ENCODE peak calls at places on chromosomes 12 and 14, in seven cellular contexts. J is vagina, F is tibial nerve, I is hepatocyte, U is astrocyte of the cerebellum, B is retinal pigment epithelial cell, G is stomach. O is an unnamed sample.

GRCh38 chr14:103121846-103122577 is 1.2 kb upstream of the TNFAIP2 start:
- DNase-seq in J (no peak), F (peak), I (peak), U (peak), B (no peak), G (peak), O (no peak)

GRCh38 chr14:50347521-50347920 is 35.4 kb downstream of the DMAC2L start:
- DNase-seq in J (no peak), F (no peak), I (peak), U (no peak), B (no peak), G (no peak), O (no peak)

GRCh38 chr12:65742481-65742971 is 81.8 kb upstream of the HMGA2 start:
- DNase-seq in J (no peak), F (no peak), I (peak), U (no peak), B (no peak), G (no peak), O (no peak)

GRCh38 chr14:52307870-52308269 is 6.2 kb upstream of the PTGER2 start:
- DNase-seq in J (no peak), F (no peak), I (no peak), U (no peak), B (no peak), G (no peak), O (no peak)

GRCh38 chr14:55125403-55125802 is 3.6 kb upstream of the LGALS3 start:
- DNase-seq in J (no peak), F (no peak), I (no peak), U (no peak), B (no peak), G (peak), O (no peak)

GRCh38 chr12:28258998-28259397 is 68.7 kb downstream of the CCDC91 start:
- DNase-seq in J (no peak), F (no peak), I (no peak), U (no peak), B (peak), G (no peak), O (no peak)

GRCh38 chr14:64045091-64045490 is 192.3 kb downstream of the SYNE2 start:
- DNase-seq in J (no peak), F (no peak), I (no peak), U (no peak), B (no peak), G (no peak), O (no peak)

GRCh38 chr14:99560946-99561683 is 42.9 kb downstream of the CCDC85C start:
- DNase-seq in J (no peak), F (no peak), I (no peak), U (no peak), B (no peak), G (peak), O (no peak)

GRCh38 chr12:133129368-133130037 is 571 bp downstream of the ZNF891 start:
- DNase-seq in J (no peak), F (no peak), I (no peak), U (no peak), B (no peak), G (no peak), O (no peak)

GRCh38 chr12:14827043-14827442 is 13.1 kb upstream of the SMCO3 start:
- DNase-seq in J (no peak), F (no peak), I (no peak), U (no peak), B (no peak), G (no peak), O (no peak)

GRCh38 chr12:119229837-119230236 is 51.1 kb downstream of the HSPB8 start:
- DNase-seq in J (no peak), F (no peak), I (peak), U (no peak), B (no peak), G (no peak), O (peak)

GRCh38 chr12:6346235-6346832 is 4.5 kb upstream of the TNFRSF1A start:
- DNase-seq in J (no peak), F (no peak), I (no peak), U (no peak), B (no peak), G (no peak), O (no peak)

GRCh38 chr14:92768795-92769194 is 20.4 kb upstream of the LGMN start:
- DNase-seq in J (no peak), F (no peak), I (no peak), U (no peak), B (no peak), G (no peak), O (no peak)

GRCh38 chr12:54075974-54076373 is 22.3 kb downstream of the HOXC4 start:
- DNase-seq in J (no peak), F (no peak), I (no peak), U (no peak), B (no peak), G (no peak), O (no peak)

DNA sequence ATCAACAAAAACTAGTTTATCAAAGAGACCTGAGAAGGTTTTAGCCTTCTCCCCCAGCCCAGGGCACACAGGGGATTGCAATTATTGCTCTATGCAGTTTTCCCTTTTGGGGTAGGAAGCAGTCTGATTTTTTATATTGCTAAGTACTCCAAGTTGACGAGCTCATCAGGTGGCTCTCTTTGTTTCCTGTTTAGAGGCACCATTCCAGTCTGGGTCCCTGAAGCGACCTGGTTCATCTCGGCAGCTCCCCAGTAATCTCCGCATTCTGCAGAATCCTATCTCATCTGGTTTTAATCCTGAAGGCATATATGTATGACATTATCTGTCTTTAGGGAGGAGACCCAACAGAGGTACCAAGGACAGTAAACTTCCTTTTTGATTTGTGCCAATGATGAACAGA is 56.3 kb downstream of the BHLHE41 start:
- DNase-seq in J (no peak), F (no peak), I (no peak), U (no peak), B (no peak), G (no peak), O (no peak)
- H3K4me3 ChIP-seq in J (no peak), F (no peak), I (no peak), U (no peak), B (no peak), G (no peak), O (no peak)

DNA sequence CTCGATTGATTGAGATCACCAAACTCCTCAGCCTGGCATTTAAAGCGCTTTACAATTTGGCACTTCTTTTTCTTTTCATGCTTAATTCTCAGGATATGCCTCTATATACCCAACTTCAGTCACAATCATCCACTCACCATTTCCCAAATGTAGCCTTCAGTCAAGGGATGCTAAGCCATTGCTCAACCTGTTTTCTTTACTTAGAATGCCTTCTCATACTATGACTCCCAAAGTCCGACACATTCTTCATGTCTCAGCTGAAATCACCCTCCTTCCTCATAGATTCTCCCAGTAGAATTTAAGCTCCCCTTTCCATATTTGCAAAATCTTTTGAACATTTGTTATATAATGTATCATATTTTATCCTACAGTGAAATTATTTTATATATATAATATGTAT is 467.0 kb downstream of the LRIG3 start:
- DNase-seq in J (no peak), F (no peak), I (no peak), U (no peak), B (no peak), G (no peak), O (no peak)
- H3K4me3 ChIP-seq in J (no peak), F (no peak), I (no peak), U (no peak), B (no peak), G (no peak), O (no peak)

GRCh38 chr12:49539406-49540228 is 787 bp downstream of the KCNH3 start:
- DNase-seq in J (no peak), F (no peak), I (peak), U (no peak), B (no peak), G (peak), O (no peak)
- H3K4me3 ChIP-seq in J (peak), F (no peak), I (no peak), U (no peak), B (no peak), G (peak), O (no peak)

DNA sequence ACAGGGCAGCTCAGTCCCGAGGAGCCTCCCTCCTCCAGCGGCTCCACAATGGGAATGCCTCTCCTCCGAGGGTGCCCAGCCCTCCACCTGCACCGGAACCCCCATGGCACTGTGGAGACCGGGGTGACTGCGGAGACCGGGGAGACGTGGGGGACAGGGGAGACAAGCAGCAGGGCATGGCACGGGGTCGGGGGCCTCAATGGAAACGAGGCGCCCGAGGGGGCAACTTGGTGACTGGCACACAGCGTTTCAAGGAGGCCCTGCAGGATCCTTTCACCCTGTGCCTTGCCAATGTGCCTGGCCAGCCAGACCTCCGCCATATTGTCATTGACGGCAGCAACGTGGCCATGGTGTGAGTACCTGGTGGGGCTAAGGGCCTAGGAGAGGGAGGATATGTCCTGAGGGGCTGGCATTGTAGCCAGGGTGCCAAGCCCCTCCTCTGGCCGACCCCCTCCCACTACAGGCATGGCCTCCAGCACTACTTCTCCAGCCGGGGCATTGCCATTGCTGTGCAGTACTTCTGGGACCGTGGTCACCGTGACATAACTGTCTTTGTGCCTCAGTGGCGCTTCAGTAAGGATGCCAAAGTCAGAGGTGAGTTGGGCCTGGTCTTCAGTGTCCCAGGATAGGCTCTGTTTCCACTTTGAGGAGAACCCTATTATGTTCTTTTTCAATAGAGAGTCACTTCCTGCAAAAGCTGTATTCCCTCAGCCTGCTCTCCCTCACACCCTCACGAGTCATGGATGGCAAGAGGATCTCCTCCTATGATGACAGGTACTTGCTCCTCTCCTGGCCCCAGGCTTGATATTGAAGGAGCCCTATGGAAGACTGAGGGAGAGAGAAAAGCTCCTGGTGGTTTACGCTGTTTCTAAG is 2.7 kb downstream of the KHNYN start:
- DNase-seq in J (peak), F (no peak), I (no peak), U (no peak), B (no peak), G (no peak), O (no peak)
- H3K4me3 ChIP-seq in J (peak), F (no peak), I (no peak), U (peak), B (no peak), G (no peak), O (no peak)

DNA sequence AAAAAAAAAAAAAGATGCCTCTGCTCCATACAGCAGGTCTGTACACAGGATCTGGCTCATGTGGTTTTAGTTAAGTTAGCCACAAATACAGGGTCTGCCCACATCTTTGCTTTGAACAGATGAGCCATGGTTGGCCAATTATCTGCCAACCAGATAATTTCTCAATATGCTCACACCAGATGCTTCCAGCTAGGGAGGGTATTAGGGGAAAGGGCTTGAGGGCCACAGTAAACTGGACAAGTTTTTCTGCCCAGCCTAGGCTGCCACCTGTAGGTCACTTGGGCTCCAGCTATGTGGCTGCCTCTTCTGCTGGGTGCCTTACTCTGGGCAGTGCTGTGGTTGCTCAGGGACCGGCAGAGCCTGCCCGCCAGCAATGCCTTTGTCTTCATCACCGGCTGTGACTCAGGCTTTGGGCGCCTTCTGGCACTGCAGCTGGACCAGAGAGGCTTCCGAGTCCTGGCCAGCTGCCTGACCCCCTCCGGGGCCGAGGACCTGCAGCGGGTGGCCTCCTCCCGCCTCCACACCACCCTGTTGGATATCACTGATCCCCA is 776 bp downstream of the RDH5 start:
- DNase-seq in J (no peak), F (peak), I (peak), U (no peak), B (no peak), G (peak), O (no peak)
- H3K4me3 ChIP-seq in J (no peak), F (no peak), I (no peak), U (no peak), B (peak), G (no peak), O (peak)

DNA sequence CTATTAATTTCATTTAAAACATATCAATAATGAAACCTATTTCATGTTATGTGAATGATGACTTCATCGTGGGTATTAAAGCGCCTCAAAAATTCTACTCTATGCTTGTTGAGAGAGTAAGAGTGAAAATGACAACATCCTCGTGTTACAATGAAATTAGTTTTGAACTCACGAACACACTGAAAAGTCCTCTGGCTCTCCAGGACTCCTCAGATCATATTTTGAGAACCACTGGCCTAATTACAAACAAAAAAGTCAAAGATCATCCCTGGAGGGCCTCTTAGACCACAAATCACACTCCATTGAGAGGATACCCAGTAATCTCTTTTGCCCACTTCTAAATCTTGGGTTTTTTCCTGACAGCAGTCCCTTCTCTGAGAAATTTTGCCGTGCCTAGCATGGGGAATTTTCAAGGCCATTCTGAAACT is 19.1 kb downstream of the DAAM1 start:
- DNase-seq in J (no peak), F (no peak), I (no peak), U (no peak), B (no peak), G (no peak), O (no peak)
- H3K4me3 ChIP-seq in J (no peak), F (no peak), I (no peak), U (no peak), B (no peak), G (no peak), O (no peak)

DNA sequence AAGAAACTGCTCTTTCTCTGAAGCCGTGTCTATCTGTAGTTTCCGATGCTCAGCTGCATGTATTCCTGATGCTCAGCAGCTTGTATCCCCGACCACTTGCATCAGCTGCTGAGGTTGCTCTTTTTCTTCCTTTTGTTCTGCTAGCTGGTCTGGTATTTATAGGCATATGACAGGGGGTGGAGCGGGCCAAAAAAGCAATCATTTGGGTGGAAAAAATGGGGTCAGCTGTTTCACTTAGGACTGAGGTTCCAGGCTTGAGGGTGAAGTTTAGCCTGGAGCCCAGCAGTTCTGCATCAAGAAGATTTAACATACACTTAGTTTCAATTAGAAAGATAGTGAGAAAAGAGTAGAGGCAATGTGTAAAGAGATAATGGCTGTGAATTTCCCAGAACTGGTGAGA is 23.6 kb upstream of the AMN1 start:
- DNase-seq in J (no peak), F (no peak), I (no peak), U (no peak), B (no peak), G (no peak), O (no peak)
- H3K4me3 ChIP-seq in J (no peak), F (no peak), I (no peak), U (no peak), B (no peak), G (no peak), O (no peak)

GRCh38 chr12:75389061-75389460 is 1.8 kb upstream of the GLIPR1L2 start:
- DNase-seq in J (no peak), F (no peak), I (no peak), U (no peak), B (peak), G (no peak), O (no peak)

GRCh38 chr12:75390899-75391538 is at the start of gene GLIPR1L2:
- DNase-seq in J (no peak), F (peak), I (peak), U (peak), B (peak), G (peak), O (peak)

GRCh38 chr12:75389706-75390105 is 1.2 kb upstream of the GLIPR1L2 start:
- DNase-seq in J (no peak), F (no peak), I (no peak), U (no peak), B (no peak), G (no peak), O (no peak)

DNA sequence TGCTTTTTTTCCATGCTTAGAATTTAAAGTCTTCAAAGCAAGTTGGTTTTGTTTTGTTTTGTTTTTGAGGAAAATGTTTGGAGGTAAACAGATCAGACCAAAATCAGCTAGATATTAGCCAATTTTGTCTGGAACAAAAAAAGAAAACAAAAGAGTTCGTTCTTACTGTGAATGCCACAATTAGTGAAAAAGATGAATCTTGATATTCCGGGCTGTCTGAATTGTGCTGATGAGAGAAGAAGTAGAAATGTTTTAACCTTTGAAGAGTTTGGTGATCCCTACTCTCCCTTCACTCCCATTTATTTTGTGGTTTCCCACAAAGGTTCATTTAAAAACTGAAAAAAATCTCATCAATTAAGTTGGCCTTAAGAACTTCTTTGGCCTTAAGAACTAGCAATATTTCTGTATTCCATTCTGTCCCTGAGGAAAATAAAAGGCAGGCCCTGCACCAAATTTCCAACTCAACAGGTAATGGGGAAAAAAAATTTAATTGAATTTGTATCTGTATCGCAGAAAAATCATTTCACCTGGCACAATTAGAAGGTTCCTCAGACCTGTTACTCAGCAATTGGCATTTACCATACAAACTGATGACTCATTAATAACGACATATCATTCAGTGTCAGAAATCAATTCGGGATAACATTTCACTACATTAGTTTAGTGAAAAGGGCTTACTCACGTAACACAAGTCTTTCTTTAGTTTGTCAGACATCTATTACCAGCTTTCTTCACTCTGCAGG is 562 bp upstream of the GLIPR1L2 start:
- DNase-seq in J (no peak), F (no peak), I (no peak), U (no peak), B (no peak), G (no peak), O (no peak)
- H3K4me3 ChIP-seq in J (peak), F (peak), I (peak), U (peak), B (peak), G (peak), O (peak)

O was measured in epithelial cell of proximal tubule.